ENCODE peak calls at places on chromosomes 13 and 19, in ten cellular contexts. J is left ventricle myocardium inferior; T is hepatocyte; X is dorsolateral prefrontal cortex; S is stomach; I is CD4-positive, alpha-beta T cell; W is psoas muscle; L is tibial artery; R is brain microvascular endothelial cell; U is AG04450. A is an unnamed sample.

GRCh38 chr13:75236774-75237173 is 245.2 kb downstream of the TBC1D4 start:
- DNase-seq in J (no peak), T (no peak), X (no peak), S (no peak), I (no peak), W (no peak), L (no peak), R (no peak), U (no peak), A (no peak)

GRCh38 chr13:36395280-36395679 is 37.0 kb upstream of the CCNA1 start:
- DNase-seq in J (no peak), T (peak), X (no peak), S (no peak), I (no peak), W (no peak), L (no peak), R (no peak), U (peak), A (peak)

GRCh38 chr19:48739835-48740704 is at the start of gene RASIP1:
- DNase-seq in J (peak), T (no peak), X (no peak), S (no peak), I (no peak), W (peak), L (no peak), R (no peak), U (no peak), A (no peak)

GRCh38 chr13:107202371-107203023 is 634.6 kb upstream of the ARGLU1 start:
- DNase-seq in J (peak), T (peak), X (no peak), S (peak), I (no peak), W (no peak), L (no peak), R (peak), U (no peak), A (peak)

GRCh38 chr13:111981446-111982165 is 85.3 kb upstream of the SOX1 start:
- DNase-seq in J (no peak), T (no peak), X (no peak), S (no peak), I (no peak), W (no peak), L (no peak), R (no peak), U (no peak), A (no peak)

GRCh38 chr13:26557393-26558073 is at the start of gene WASF3:
- DNase-seq in J (peak), T (peak), X (peak), S (peak), I (no peak), W (peak), L (peak), R (peak), U (peak), A (peak)

GRCh38 chr13:114173261-114173660 is 5.8 kb upstream of the CFAP97D2 start:
- DNase-seq in J (no peak), T (no peak), X (no peak), S (no peak), I (no peak), W (no peak), L (no peak), R (no peak), U (no peak), A (no peak)

GRCh38 chr19:16429066-16429758 is 42.6 kb downstream of the EPS15L1 start:
- DNase-seq in J (peak), T (no peak), X (peak), S (peak), I (no peak), W (peak), L (no peak), R (no peak), U (no peak), A (no peak)

GRCh38 chr19:49775742-49776370 is 9.1 kb downstream of the AP2A1 start:
- DNase-seq in J (no peak), T (no peak), X (no peak), S (no peak), I (no peak), W (no peak), L (no peak), R (no peak), U (no peak), A (no peak)
- H3K27ac ChIP-seq in J (no peak), T (no peak), X (no peak), S (no peak), I (no peak), W (no peak), L (no peak), R (no peak), U (no peak), A (no peak)

DNA sequence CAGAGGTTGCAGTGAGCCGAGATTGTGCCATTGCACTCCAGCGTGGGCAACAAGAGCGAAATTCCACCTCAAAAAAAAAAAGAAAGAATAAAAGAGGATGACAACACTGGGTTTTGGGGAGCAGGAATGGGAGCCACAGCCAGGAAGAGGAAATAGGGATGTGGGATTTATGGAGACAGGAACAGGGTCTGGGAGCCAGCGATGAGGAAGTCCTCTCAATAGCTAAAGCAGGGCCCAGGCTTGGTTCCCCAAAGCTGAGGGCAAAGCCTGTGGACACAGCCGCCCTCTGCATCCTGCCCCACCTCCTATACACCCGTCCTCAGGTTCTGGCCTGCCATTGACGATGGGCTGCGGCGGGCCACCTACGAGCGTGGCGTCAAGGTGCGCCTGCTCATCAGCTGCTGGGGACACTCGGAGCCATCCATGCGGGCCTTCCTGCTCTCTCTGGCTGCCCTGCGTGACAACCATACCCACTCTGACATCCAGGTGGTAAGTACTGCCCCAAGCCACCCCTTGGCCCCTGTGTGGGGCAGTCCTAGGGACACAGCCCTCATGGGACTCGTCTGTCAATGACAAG is 13.6 kb downstream of the HIPK4 start:
- DNase-seq in J (no peak), T (no peak), X (no peak), S (no peak), I (no peak), W (no peak), L (no peak), R (no peak), U (no peak), A (no peak)
- TF ChIP-seq CTCF in J (no peak), T (no peak), X (no peak), S (no peak), I (no peak), W (no peak), L (no peak), R (no peak), U (no peak), A (no peak)

GRCh38 chr19:4389511-4390016 is 10.8 kb downstream of the SH3GL1 start:
- DNase-seq in J (no peak), T (no peak), X (no peak), S (no peak), I (no peak), W (peak), L (no peak), R (no peak), U (no peak), A (no peak)

GRCh38 chr19:4390017-4390861 is 10.1 kb downstream of the SH3GL1 start:
- DNase-seq in J (peak), T (peak), X (no peak), S (no peak), I (no peak), W (peak), L (peak), R (no peak), U (no peak), A (peak)

GRCh38 chr19:4386038-4386782 is 14.1 kb downstream of the SH3GL1 start:
- DNase-seq in J (no peak), T (no peak), X (peak), S (no peak), I (no peak), W (peak), L (no peak), R (no peak), U (no peak), A (no peak)

GRCh38 chr19:4389064-4389375 is 11.3 kb downstream of the SH3GL1 start:
- DNase-seq in J (no peak), T (no peak), X (no peak), S (no peak), I (no peak), W (no peak), L (no peak), R (no peak), U (no peak), A (no peak)

GRCh38 chr19:4388171-4389063 is 11.9 kb downstream of the SH3GL1 start:
- DNase-seq in J (peak), T (peak), X (no peak), S (peak), I (no peak), W (peak), L (no peak), R (no peak), U (no peak), A (no peak)
- H3K27ac ChIP-seq in J (peak), T (peak), X (peak), S (peak), I (peak), W (peak), L (peak), R (no peak), U (peak), A (peak)

DNA sequence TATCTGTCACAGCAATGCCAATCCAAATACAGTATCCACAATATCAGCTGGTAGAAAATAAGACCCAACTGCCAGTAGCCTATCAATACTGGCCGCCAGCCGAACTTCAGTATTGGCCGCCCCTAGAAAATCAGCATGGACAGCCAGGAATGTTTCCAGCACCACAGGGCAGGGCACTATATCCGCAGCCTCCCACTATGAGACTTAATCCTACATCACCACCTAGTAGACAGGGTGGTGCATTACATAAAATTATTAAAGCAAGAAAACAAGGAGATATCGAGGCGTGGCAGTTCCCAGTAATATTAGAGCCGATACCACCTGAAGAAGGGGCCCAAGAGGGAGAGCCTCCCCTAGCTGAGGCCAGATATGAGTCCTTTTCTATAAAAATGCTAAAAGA is 111.3 kb downstream of the ZNF486 start:
- DNase-seq in J (no peak), T (peak), X (no peak), S (peak), I (no peak), W (no peak), L (no peak), R (peak), U (no peak), A (no peak)
- TF ChIP-seq CTCF in J (no peak), T (peak), X (peak), S (no peak), I (no peak), W (no peak), L (no peak), R (no peak), U (no peak), A (no peak)

GRCh38 chr19:23699521-23699860 is 12.5 kb upstream of the ZNF675 start:
- DNase-seq in J (no peak), T (no peak), X (no peak), S (no peak), I (no peak), W (no peak), L (no peak), R (no peak), U (no peak), A (no peak)
- H3K27ac ChIP-seq in J (no peak), T (peak), X (no peak), S (no peak), I (no peak), W (no peak), L (no peak), R (no peak), U (no peak), A (peak)

GRCh38 chr13:44969858-44970484 is 19.3 kb downstream of the NUFIP1 start:
- DNase-seq in J (no peak), T (peak), X (no peak), S (no peak), I (no peak), W (no peak), L (no peak), R (peak), U (peak), A (peak)
- TF ChIP-seq CTCF in J (peak), T (peak), X (peak), S (no peak), I (peak), W (peak), L (peak), R (peak), U (peak), A (peak)

GRCh38 chr13:21015284-21015683 is 46.1 kb downstream of the LATS2 start:
- DNase-seq in J (no peak), T (no peak), X (no peak), S (no peak), I (no peak), W (no peak), L (peak), R (no peak), U (no peak), A (no peak)

GRCh38 chr13:21014666-21015170 is 46.7 kb downstream of the LATS2 start:
- DNase-seq in J (peak), T (peak), X (no peak), S (no peak), I (no peak), W (peak), L (peak), R (peak), U (peak), A (no peak)

GRCh38 chr13:21013682-21014038 is 47.7 kb downstream of the LATS2 start:
- DNase-seq in J (no peak), T (no peak), X (no peak), S (no peak), I (no peak), W (no peak), L (peak), R (no peak), U (no peak), A (no peak)

GRCh38 chr13:21012841-21013681 is 48.3 kb downstream of the LATS2 start:
- DNase-seq in J (no peak), T (no peak), X (no peak), S (no peak), I (no peak), W (no peak), L (peak), R (no peak), U (no peak), A (peak)

DNA sequence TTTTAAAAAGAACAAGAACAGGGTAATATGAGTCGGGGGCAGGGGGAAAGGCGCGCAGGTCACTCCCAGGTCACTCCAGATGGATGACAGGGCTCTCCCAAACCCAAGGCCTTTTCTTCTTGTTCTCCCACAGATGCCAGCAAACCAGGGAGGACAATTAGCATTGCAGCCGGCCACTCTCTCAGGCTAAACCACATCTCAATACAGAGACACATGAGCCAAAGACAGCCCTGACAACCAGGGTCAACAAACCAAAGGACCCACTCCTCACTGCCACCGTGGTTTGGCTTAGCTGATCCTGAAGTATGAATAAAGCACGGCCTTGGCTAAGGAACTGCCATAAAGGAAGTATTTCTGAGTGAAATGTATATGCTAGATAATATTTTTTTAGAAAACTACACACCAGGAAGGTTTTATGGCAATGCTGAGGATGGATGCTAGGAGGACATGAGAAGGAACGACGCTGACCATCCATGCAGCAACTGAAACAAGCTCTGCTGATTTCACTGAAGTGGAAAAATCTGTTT is 47.2 kb downstream of the LATS2 start:
- DNase-seq in J (no peak), T (peak), X (no peak), S (no peak), I (no peak), W (no peak), L (peak), R (no peak), U (no peak), A (no peak)
- H3K27ac ChIP-seq in J (peak), T (peak), X (no peak), S (peak), I (no peak), W (peak), L (peak), R (peak), U (peak), A (peak)

DNA sequence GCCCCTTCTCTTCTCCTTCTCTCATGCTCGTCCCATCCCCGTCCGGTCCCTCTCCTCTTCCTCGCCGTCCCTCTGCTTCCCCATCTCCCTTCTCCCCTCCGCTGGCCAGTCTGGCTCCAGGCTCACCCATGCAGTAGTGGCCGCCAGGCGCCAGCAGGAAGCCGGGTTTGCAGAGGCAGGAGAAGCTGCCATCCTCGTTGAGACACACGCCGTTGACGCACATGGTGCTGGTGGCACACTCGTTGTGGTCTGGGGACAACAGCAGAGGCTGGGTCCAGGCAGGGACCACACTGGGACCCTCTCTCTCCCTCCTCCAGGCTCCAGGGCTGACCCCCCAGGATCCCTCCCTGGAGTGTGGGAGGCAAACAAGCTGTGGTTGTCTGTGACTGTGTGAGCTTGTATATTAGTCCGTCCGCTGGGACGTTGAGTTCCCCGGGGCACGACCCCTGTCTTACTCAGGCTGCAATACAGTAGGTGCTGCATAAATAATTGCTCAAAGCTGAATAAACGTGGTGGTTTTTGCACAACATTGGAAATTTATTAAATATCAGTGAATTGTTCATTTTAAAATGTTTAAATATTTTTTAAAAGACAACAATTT is 16.4 kb downstream of the FBN3 start:
- DNase-seq in J (no peak), T (no peak), X (no peak), S (no peak), I (no peak), W (no peak), L (no peak), R (no peak), U (no peak), A (no peak)
- TF ChIP-seq CTCF in J (no peak), T (no peak), X (no peak), S (no peak), I (no peak), W (no peak), L (no peak), R (no peak), U (no peak), A (no peak)

GRCh38 chr19:27734496-27735220 is 1478.3 kb downstream of the UQCRFS1 start:
- DNase-seq in J (no peak), T (no peak), X (no peak), S (no peak), I (no peak), W (no peak), L (no peak), R (no peak), U (no peak), A (no peak)

GRCh38 chr19:27736225-27736624 is 1476.7 kb downstream of the UQCRFS1 start:
- DNase-seq in J (no peak), T (no peak), X (no peak), S (no peak), I (no peak), W (no peak), L (no peak), R (no peak), U (no peak), A (no peak)

GRCh38 chr19:27733551-27734266 is 1479.2 kb downstream of the UQCRFS1 start:
- DNase-seq in J (no peak), T (no peak), X (no peak), S (no peak), I (no peak), W (no peak), L (no peak), R (no peak), U (no peak), A (no peak)

GRCh38 chr19:27738569-27739193 is 1474.3 kb downstream of the UQCRFS1 start:
- DNase-seq in J (no peak), T (no peak), X (no peak), S (no peak), I (no peak), W (no peak), L (no peak), R (no peak), U (no peak), A (no peak)

GRCh38 chr19:27735314-27735713 is 1477.6 kb downstream of the UQCRFS1 start:
- DNase-seq in J (no peak), T (no peak), X (no peak), S (no peak), I (no peak), W (no peak), L (no peak), R (no peak), U (no peak), A (no peak)
- H3K27ac ChIP-seq in J (no peak), T (no peak), X (no peak), S (no peak), I (no peak), W (no peak), L (no peak), R (no peak), U (no peak), A (no peak)

A was measured in cardiac muscle cell.